ENCODE peak calls at places on chromosomes 3 and 15, in six cellular contexts. H is GM12865, D is memory B cell, G is cardiac muscle cell, S is kidney tubule cell, Y is MCF 10A. U is an unnamed sample.
A peak's percentile ranks its signal among the peaks of the same experiment; 100 is the strongest.

GRCh38 chr3:24595801-24596200 is 101.2 kb upstream of the THRB start:
- DNase-seq in H (no peak), D (no peak), G (no peak), S (peak; percentile 79), Y (peak; percentile 88), U (no peak)

GRCh38 chr3:40043444-40043755 is 234.0 kb downstream of the MYRIP start:
- DNase-seq in H (no peak), D (no peak), G (no peak), S (peak; percentile 78), Y (peak; percentile 93), U (no peak)

GRCh38 chr3:71392277-71392676 is 191.3 kb downstream of the FOXP1 start:
- DNase-seq in H (peak; percentile 14), D (no peak), G (no peak), S (no peak), Y (no peak), U (no peak)

GRCh38 chr3:123148772-123149171 is 53.0 kb upstream of the SEC22A start:
- DNase-seq in H (no peak), D (no peak), G (no peak), S (no peak), Y (no peak), U (no peak)

GRCh38 chr3:55476515-55476914 is 10.6 kb downstream of the WNT5A start:
- DNase-seq in H (no peak), D (no peak), G (no peak), S (peak; percentile 58), Y (peak; percentile 69), U (peak; percentile 45)

GRCh38 chr3:187212705-187213104 is 15.4 kb downstream of the RTP1 start:
- DNase-seq in H (no peak), D (no peak), G (no peak), S (no peak), Y (no peak), U (no peak)

GRCh38 chr3:136018876-136019275 is 53.3 kb downstream of the PPP2R3A start:
- DNase-seq in H (no peak), D (no peak), G (no peak), S (no peak), Y (no peak), U (no peak)

GRCh38 chr3:97821413-97821809 is 400 bp upstream of the CRYBG3 start:
- DNase-seq in H (no peak), D (no peak), G (peak; percentile 62), S (no peak), Y (no peak), U (no peak)

GRCh38 chr3:24272875-24273274 is 221.8 kb downstream of the THRB start:
- DNase-seq in H (no peak), D (no peak), G (no peak), S (peak; percentile 72), Y (peak; percentile 17), U (no peak)

GRCh38 chr3:172323894-172324590 is 124.2 kb downstream of the GHSR start:
- DNase-seq in H (no peak), D (no peak), G (no peak), S (peak; percentile 35), Y (peak; percentile 66), U (no peak)

GRCh38 chr3:46721009-46721408 is 3.3 kb upstream of the PRSS50 start:
- DNase-seq in H (no peak), D (no peak), G (no peak), S (no peak), Y (no peak), U (no peak)

GRCh38 chr15:101303408-101303807 is 8.4 kb upstream of the SNRPA1 start:
- DNase-seq in H (no peak), D (no peak), G (no peak), S (no peak), Y (no peak), U (no peak)

GRCh38 chr3:10855083-10855870 is 39.2 kb downstream of the SLC6A11 start:
- DNase-seq in H (no peak), D (no peak), G (no peak), S (no peak), Y (peak; percentile 5), U (no peak)

GRCh38 chr3:108420926-108421325 is 89.5 kb downstream of the MYH15 start:
- DNase-seq in H (no peak), D (no peak), G (no peak), S (peak; percentile 87), Y (peak; percentile 85), U (peak; percentile 80)

GRCh38 chr15:72824781-72825180 is 41.2 kb upstream of the ADPGK start:
- DNase-seq in H (no peak), D (no peak), G (no peak), S (no peak), Y (no peak), U (no peak)

GRCh38 chr15:68403161-68403941 is 28.6 kb downstream of the ITGA11 start:
- DNase-seq in H (no peak), D (no peak), G (no peak), S (no peak), Y (no peak), U (no peak)

GRCh38 chr3:12875857-12876451 is 34.6 kb upstream of the RPL32 start:
- DNase-seq in H (peak; percentile 24), D (no peak), G (peak; percentile 95), S (peak; percentile 34), Y (no peak), U (no peak)

GRCh38 chr15:65038838-65039237 is 6.3 kb upstream of the SLC51B start:
- DNase-seq in H (no peak), D (no peak), G (no peak), S (no peak), Y (no peak), U (no peak)

GRCh38 chr3:13561967-13562366 is 13.0 kb downstream of the FBLN2 start:
- DNase-seq in H (no peak), D (no peak), G (no peak), S (no peak), Y (no peak), U (no peak)

GRCh38 chr15:39556461-39556860 is 24.4 kb upstream of the THBS1 start:
- DNase-seq in H (no peak), D (no peak), G (no peak), S (no peak), Y (peak; percentile 73), U (no peak)

GRCh38 chr15:81327526-81327925 is 3.6 kb upstream of the STARD5 start:
- DNase-seq in H (no peak), D (no peak), G (no peak), S (peak; percentile 39), Y (no peak), U (peak; percentile 57)

GRCh38 chr3:112389961-112390360 is 57.0 kb downstream of the CD200 start:
- DNase-seq in H (no peak), D (no peak), G (no peak), S (no peak), Y (no peak), U (no peak)

GRCh38 chr3:132433121-132433520 is 15.8 kb downstream of the DNAJC13 start:
- DNase-seq in H (no peak), D (no peak), G (no peak), S (no peak), Y (no peak), U (no peak)

GRCh38 chr3:143237036-143237688 is 117.6 kb downstream of the CHST2 start:
- DNase-seq in H (no peak), D (no peak), G (no peak), S (no peak), Y (no peak), U (no peak)

GRCh38 chr15:92690370-92690769 is 34.8 kb upstream of the FAM174B start:
- DNase-seq in H (no peak), D (no peak), G (no peak), S (no peak), Y (no peak), U (no peak)

GRCh38 chr3:31932990-31933389 is 48.1 kb downstream of the OSBPL10 start:
- DNase-seq in H (no peak), D (no peak), G (no peak), S (no peak), Y (no peak), U (no peak)

GRCh38 chr15:98480858-98481257 is 167.5 kb upstream of the IGF1R start:
- DNase-seq in H (no peak), D (no peak), G (no peak), S (no peak), Y (no peak), U (no peak)

GRCh38 chr15:94692697-94693096 is 461.3 kb downstream of the MCTP2 start:
- DNase-seq in H (no peak), D (no peak), G (no peak), S (no peak), Y (no peak), U (no peak)